ENCODE peak calls at places on chromosomes 5 and 9, in eight cellular contexts. One of them, this sample, is unnamed.

GRCh38 chr9:7186175-7186574 is 428.4 kb downstream of the KDM4C start:
- DNase-seq in GM04504: no peak
- DNase-seq in aorta: no peak
- DNase-seq in CD4-positive, alpha-beta memory T cell: no peak
- DNase-seq in ACHN: peak; percentile 40
- DNase-seq in neuronal stem cell: no peak
- DNase-seq in cardiac fibroblast: peak; percentile 21
- DNase-seq in central memory CD4-positive, alpha-beta T cell: no peak
- DNase-seq in this sample: no peak

GRCh38 chr5:158430166-158430828 is 571.4 kb upstream of the CLINT1 start:
- DNase-seq in GM04504: no peak
- DNase-seq in aorta: no peak
- DNase-seq in ACHN: no peak
- DNase-seq in central memory CD4-positive, alpha-beta T cell: no peak
- DNase-seq in CD4-positive, alpha-beta memory T cell: no peak
- DNase-seq in neuronal stem cell: no peak
- DNase-seq in cardiac fibroblast: no peak
- DNase-seq in this sample: no peak

GRCh38 chr5:135222171-135222681 is 176.8 kb downstream of the MACROH2A1 start:
- DNase-seq in GM04504: no peak
- DNase-seq in aorta: peak; percentile 17
- DNase-seq in CD4-positive, alpha-beta memory T cell: no peak
- DNase-seq in central memory CD4-positive, alpha-beta T cell: no peak
- DNase-seq in ACHN: no peak
- DNase-seq in cardiac fibroblast: no peak
- DNase-seq in neuronal stem cell: no peak
- DNase-seq in this sample: no peak

GRCh38 chr5:174532453-174533126 is 191.8 kb upstream of the MSX2 start:
- DNase-seq in central memory CD4-positive, alpha-beta T cell: no peak
- DNase-seq in GM04504: peak; percentile 49
- DNase-seq in aorta: peak; percentile 90
- DNase-seq in CD4-positive, alpha-beta memory T cell: no peak
- DNase-seq in ACHN: peak; percentile 84
- DNase-seq in cardiac fibroblast: peak; percentile 95
- DNase-seq in neuronal stem cell: peak; percentile 55
- DNase-seq in this sample: no peak

GRCh38 chr9:26261503-26262330 is 583.5 kb upstream of the TUSC1 start:
- DNase-seq in ACHN: peak; percentile 87
- DNase-seq in cardiac fibroblast: peak; percentile 53
- DNase-seq in central memory CD4-positive, alpha-beta T cell: no peak
- DNase-seq in neuronal stem cell: no peak
- DNase-seq in GM04504: peak; percentile 49
- DNase-seq in CD4-positive, alpha-beta memory T cell: no peak
- DNase-seq in aorta: no peak
- DNase-seq in this sample: no peak

GRCh38 chr5:111685969-111686368 is 71.0 kb downstream of the NREP start:
- DNase-seq in GM04504: no peak
- DNase-seq in ACHN: peak; percentile 13
- DNase-seq in cardiac fibroblast: no peak
- DNase-seq in central memory CD4-positive, alpha-beta T cell: no peak
- DNase-seq in neuronal stem cell: no peak
- DNase-seq in aorta: no peak
- DNase-seq in CD4-positive, alpha-beta memory T cell: no peak
- DNase-seq in this sample: no peak

GRCh38 chr5:135740475-135740874 is 94.0 kb upstream of the SLC25A48 start:
- DNase-seq in cardiac fibroblast: no peak
- DNase-seq in neuronal stem cell: no peak
- DNase-seq in ACHN: no peak
- DNase-seq in GM04504: no peak
- DNase-seq in aorta: no peak
- DNase-seq in CD4-positive, alpha-beta memory T cell: no peak
- DNase-seq in central memory CD4-positive, alpha-beta T cell: no peak
- DNase-seq in this sample: no peak

GRCh38 chr9:127778280-127779135 is at the start of gene SH2D3C:
- DNase-seq in neuronal stem cell: no peak
- DNase-seq in ACHN: no peak
- DNase-seq in central memory CD4-positive, alpha-beta T cell: peak; percentile 30
- DNase-seq in CD4-positive, alpha-beta memory T cell: no peak
- DNase-seq in aorta: no peak
- DNase-seq in cardiac fibroblast: peak; percentile 52
- DNase-seq in GM04504: no peak
- DNase-seq in this sample: no peak

GRCh38 chr9:14452539-14452938 is 138.6 kb upstream of the NFIB start:
- DNase-seq in central memory CD4-positive, alpha-beta T cell: no peak
- DNase-seq in GM04504: no peak
- DNase-seq in neuronal stem cell: no peak
- DNase-seq in cardiac fibroblast: no peak
- DNase-seq in aorta: no peak
- DNase-seq in ACHN: no peak
- DNase-seq in CD4-positive, alpha-beta memory T cell: no peak
- DNase-seq in this sample: no peak

GRCh38 chr9:21996438-21996837 is 1.8 kb downstream of the CDKN2B-AS1 start:
- DNase-seq in central memory CD4-positive, alpha-beta T cell: no peak
- DNase-seq in aorta: no peak
- DNase-seq in neuronal stem cell: no peak
- DNase-seq in ACHN: no peak
- DNase-seq in cardiac fibroblast: no peak
- DNase-seq in CD4-positive, alpha-beta memory T cell: no peak
- DNase-seq in GM04504: no peak
- DNase-seq in this sample: no peak

GRCh38 chr5:139660916-139661814 is 13.0 kb downstream of the CXXC5 start:
- DNase-seq in ACHN: peak; percentile 89
- DNase-seq in aorta: peak; percentile 96
- DNase-seq in central memory CD4-positive, alpha-beta T cell: no peak
- DNase-seq in neuronal stem cell: no peak
- DNase-seq in CD4-positive, alpha-beta memory T cell: no peak
- DNase-seq in GM04504: peak; percentile 89
- DNase-seq in cardiac fibroblast: peak; percentile 91
- DNase-seq in this sample: peak; percentile 44

GRCh38 chr5:1749346-1750124 is 50.1 kb downstream of the MRPL36 start:
- DNase-seq in central memory CD4-positive, alpha-beta T cell: no peak
- DNase-seq in CD4-positive, alpha-beta memory T cell: no peak
- DNase-seq in cardiac fibroblast: no peak
- DNase-seq in neuronal stem cell: no peak
- DNase-seq in ACHN: no peak
- DNase-seq in GM04504: no peak
- DNase-seq in aorta: peak; percentile 29
- DNase-seq in this sample: no peak

GRCh38 chr5:1923341-1923740 is 40.6 kb upstream of the IRX4 start:
- DNase-seq in central memory CD4-positive, alpha-beta T cell: no peak
- DNase-seq in GM04504: no peak
- DNase-seq in aorta: no peak
- DNase-seq in CD4-positive, alpha-beta memory T cell: no peak
- DNase-seq in neuronal stem cell: no peak
- DNase-seq in ACHN: no peak
- DNase-seq in cardiac fibroblast: no peak
- DNase-seq in this sample: no peak

This sample was measured in SIG-M5.